ENCODE peak calls at places on chromosome 21, in eight cellular contexts. W, D, R, A, O, V, K and E are unnamed samples.

GRCh38 chr21:21200939-21201610 is 202.9 kb downstream of the NCAM2 start:
- DNase-seq in A (no peak), R (no peak), O (no peak), V (peak), D (no peak), W (no peak), K (peak), E (no peak)

GRCh38 chr21:46617267-46618051 is 12.6 kb upstream of the S100B start:
- DNase-seq in O (no peak), A (peak), D (no peak), V (peak), R (no peak), W (no peak), K (no peak), E (no peak)

GRCh38 chr21:19640964-19641363 is 1237.4 kb upstream of the TMPRSS15 start:
- DNase-seq in V (no peak), R (no peak), D (no peak), W (no peak), O (no peak), K (no peak), A (no peak), E (no peak)

GRCh38 chr21:18772876-18773275 is 369.3 kb upstream of the TMPRSS15 start:
- DNase-seq in R (no peak), A (no peak), V (no peak), D (no peak), W (no peak), O (no peak), K (no peak), E (no peak)

GRCh38 chr21:31476551-31477120 is 132.6 kb upstream of the TIAM1 start:
- DNase-seq in D (no peak), V (peak), K (no peak), R (no peak), O (no peak), W (no peak), A (no peak), E (no peak)

GRCh38 chr21:32611471-32611997 is 643 bp downstream of the CFAP298 start:
- DNase-seq in A (peak), O (peak), D (no peak), R (peak), W (no peak), V (peak), K (peak), E (peak)

GRCh38 chr21:41121785-41122415 is 46.1 kb upstream of the BACE2 start:
- DNase-seq in O (peak), V (peak), W (peak), R (peak), K (peak), D (peak), A (peak), E (no peak)

GRCh38 chr21:36697473-36698159 is 1.3 kb upstream of the SIM2 start:
- DNase-seq in A (no peak), R (peak), D (no peak), K (no peak), O (no peak), V (no peak), W (no peak), E (no peak)

GRCh38 chr21:37365657-37366487 is 701 bp upstream of the DYRK1A start:
- DNase-seq in K (peak), W (peak), R (peak), O (peak), A (peak), D (peak), V (peak), E (peak)

GRCh38 chr21:17491716-17492414 is 21.0 kb upstream of the CXADR start:
- DNase-seq in V (peak), O (no peak), R (no peak), W (no peak), K (peak), A (peak), D (no peak), E (no peak)

GRCh38 chr21:36563301-36563926 is 83.5 kb upstream of the CLDN14 start:
- DNase-seq in A (no peak), V (no peak), R (no peak), D (no peak), K (no peak), O (no peak), W (no peak), E (no peak)

GRCh38 chr21:27134513-27134912 is 167.6 kb upstream of the ADAMTS5 start:
- DNase-seq in A (no peak), K (peak), R (no peak), V (peak), O (no peak), D (no peak), W (no peak), E (no peak)

GRCh38 chr21:43209575-43210453 is 41.0 kb downstream of the CRYAA start:
- DNase-seq in R (no peak), K (no peak), V (peak), O (no peak), D (peak), A (no peak), W (peak), E (peak)

GRCh38 chr21:16794944-16795343 is 717.9 kb upstream of the CXADR start:
- DNase-seq in O (no peak), D (no peak), R (no peak), V (peak), W (peak), K (peak), A (peak), E (no peak)

GRCh38 chr21:43988506-43989230 is 23.4 kb upstream of the TRAPPC10 start:
- DNase-seq in W (no peak), R (no peak), A (no peak), D (no peak), O (no peak), V (no peak), K (no peak), E (no peak)

GRCh38 chr21:41068411-41069304 is 99.3 kb upstream of the BACE2 start:
- DNase-seq in A (peak), V (peak), D (peak), O (peak), W (peak), R (peak), K (peak), E (peak)

GRCh38 chr21:46194374-46195334 is 10.4 kb upstream of the SPATC1L start:
- DNase-seq in K (no peak), V (no peak), R (no peak), A (no peak), D (no peak), W (no peak), O (no peak), E (no peak)

GRCh38 chr21:38804030-38804616 is 1.6 kb upstream of the ETS2 start:
- DNase-seq in V (no peak), A (peak), O (no peak), W (no peak), R (no peak), D (no peak), K (no peak), E (no peak)

GRCh38 chr21:38806153-38806941 is 618 bp downstream of the ETS2 start:
- DNase-seq in A (no peak), O (peak), R (peak), V (no peak), D (peak), W (no peak), K (peak), E (peak)

GRCh38 chr21:38806942-38807284 is 1.2 kb downstream of the ETS2 start:
- DNase-seq in A (peak), V (peak), K (peak), D (no peak), O (no peak), W (no peak), R (no peak), E (no peak)

GRCh38 chr21:38804617-38805281 is 980 bp upstream of the ETS2 start:
- DNase-seq in A (no peak), W (peak), R (peak), O (peak), V (no peak), D (peak), K (peak), E (peak)

DNA sequence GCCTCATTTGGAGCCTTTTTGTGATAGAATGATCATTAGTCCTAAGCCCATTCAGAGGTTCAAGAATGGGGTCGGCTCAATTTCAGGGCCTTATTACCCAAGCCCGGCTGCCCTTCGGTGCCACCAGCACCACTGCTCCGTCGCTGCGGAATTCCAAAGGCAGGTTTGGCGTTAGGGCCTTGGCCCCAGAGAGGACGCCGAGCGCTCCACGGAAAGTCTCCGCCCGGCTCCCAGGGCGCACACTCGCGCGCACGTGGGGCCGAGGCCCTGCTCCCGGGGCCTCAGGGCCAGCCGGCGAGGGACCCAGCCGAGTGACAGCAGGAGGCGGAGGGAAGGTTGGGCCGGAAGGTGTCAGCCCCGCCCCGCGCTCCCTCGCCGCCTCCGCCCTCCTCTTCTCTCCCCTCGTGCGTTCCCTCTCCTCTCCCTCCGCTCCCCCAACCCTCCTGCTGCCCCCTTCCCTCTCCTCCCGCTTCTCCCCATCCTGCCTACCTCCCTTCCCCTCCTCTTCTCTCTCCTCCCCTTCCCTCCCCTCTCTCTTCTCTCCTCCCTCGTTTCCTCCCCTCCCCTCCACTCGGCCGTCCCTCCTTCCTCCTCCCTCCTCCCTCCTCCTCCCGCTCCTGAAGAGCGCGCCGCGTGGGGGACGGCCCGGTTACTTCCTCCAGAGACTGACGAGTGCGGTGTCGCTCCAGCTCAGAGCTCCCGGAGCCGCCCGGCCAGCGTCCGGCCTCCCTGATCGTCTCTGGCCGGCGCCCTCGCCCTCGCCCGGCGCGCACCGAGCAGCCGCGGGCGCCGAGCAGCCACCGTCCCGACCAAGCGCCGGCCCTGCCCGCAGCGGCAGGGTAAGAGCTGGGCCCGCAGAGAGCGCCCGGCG is at the start of gene ETS2:
- DNase-seq in D (peak), K (peak), A (peak), V (peak), W (peak), O (peak), R (peak), E (peak)
- TF ChIP-seq CTCF in D (no peak), K (no peak), A (no peak), V (no peak), W (no peak), O (no peak), R (no peak), E (no peak)

GRCh38 chr21:34517491-34518245 is 5.7 kb upstream of the KCNE1 start:
- DNase-seq in O (no peak), K (no peak), W (no peak), D (no peak), V (no peak), R (no peak), A (no peak), E (no peak)
- TF ChIP-seq CTCF in O (peak), K (no peak), W (no peak), D (peak), V (no peak), R (peak), A (peak), E (no peak)

GRCh38 chr21:38810034-38810825 is 4.5 kb downstream of the ETS2 start:
- DNase-seq in O (no peak), A (no peak), D (no peak), R (no peak), V (no peak), K (no peak), W (no peak), E (no peak)

GRCh38 chr21:38809170-38809878 is 3.6 kb downstream of the ETS2 start:
- DNase-seq in R (no peak), W (no peak), D (no peak), K (no peak), O (peak), A (no peak), V (no peak), E (no peak)

GRCh38 chr21:38807481-38807880 is 1.8 kb downstream of the ETS2 start:
- DNase-seq in K (no peak), O (no peak), R (no peak), V (no peak), D (no peak), W (no peak), A (peak), E (no peak)

GRCh38 chr21:38810826-38811164 is 5.1 kb downstream of the ETS2 start:
- DNase-seq in W (no peak), D (no peak), V (no peak), O (no peak), R (no peak), K (no peak), A (peak), E (no peak)

DNA sequence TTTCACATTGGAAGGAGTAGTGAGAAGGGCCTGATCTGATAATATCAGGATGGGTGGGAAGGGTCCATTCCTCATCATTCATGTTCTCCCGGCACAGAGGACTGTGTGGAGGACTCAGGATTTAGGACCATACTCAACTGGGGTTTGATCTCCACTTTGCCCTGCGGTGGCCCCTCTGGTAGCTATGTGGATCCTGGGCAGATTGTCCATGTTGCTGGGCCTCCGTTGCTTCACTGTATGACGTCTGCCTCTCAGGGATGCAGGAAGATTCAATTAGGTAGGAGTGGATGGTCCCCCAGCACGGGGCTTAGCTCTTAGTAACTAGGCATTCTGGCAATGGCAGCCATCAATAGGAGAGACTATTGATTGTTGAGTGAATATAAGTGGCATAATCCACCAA is 2.3 kb downstream of the ETS2 start:
- DNase-seq in V (no peak), D (no peak), K (no peak), A (no peak), O (peak), W (no peak), R (no peak), E (no peak)
- TF ChIP-seq CTCF in V (no peak), D (no peak), K (no peak), A (no peak), O (no peak), W (no peak), R (no peak), E (no peak)

DNA sequence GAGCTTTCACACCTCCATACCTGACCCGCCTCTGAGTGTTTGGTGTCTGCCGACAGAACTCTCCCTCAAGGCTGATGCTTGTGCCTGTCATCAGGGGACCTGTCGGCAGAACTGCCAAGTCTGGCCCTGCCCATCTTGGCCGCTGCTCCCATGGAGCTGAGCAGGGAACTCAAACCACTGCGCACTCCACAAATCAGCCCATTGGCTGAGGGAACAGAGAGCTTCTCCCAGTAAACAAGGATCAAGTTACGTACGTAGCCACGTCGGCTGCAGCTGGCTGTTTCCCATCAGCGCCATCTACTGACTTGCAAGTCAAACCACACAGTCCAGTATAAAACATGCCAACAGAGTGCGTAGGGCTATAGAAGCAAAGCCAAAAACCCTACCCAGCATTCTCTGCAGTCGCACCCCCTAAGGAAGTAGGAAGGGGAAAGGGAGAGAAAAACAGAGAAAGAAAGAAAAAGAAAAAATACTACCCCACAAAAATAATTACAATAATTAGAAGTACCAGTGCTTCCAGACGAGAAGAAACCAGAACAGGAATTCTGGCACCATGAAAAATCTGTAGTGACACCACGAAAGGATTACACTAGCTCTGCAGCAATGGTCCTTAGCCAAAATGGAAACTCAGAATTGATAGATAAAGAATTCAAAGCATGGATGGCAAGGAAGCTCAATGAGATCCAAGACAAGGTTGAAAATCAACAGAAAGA is 13.1 kb downstream of the KRTAP13-1 start:
- DNase-seq in A (no peak), R (peak), D (peak), V (peak), W (no peak), O (peak), K (peak), E (no peak)
- TF ChIP-seq CTCF in A (peak), R (peak), D (peak), V (peak), W (no peak), O (peak), K (no peak), E (no peak)